ENCODE peak calls at places on chromosomes 1 and 21, in six cellular contexts. D, H, P, S, G and R are unnamed samples.
A peak's percentile ranks its signal among the peaks of the same experiment; 100 is the strongest.

GRCh38 chr1:153611024-153611352 is 1.9 kb downstream of the S100A16 start:
- DNase-seq in D (no peak), H (peak; percentile 48), P (no peak), S (no peak), G (no peak), R (no peak)

GRCh38 chr1:85581138-85581801 is 709 bp downstream of the CCN1 start:
- DNase-seq in D (peak; percentile 84), H (peak; percentile 94), P (peak; percentile 81), S (peak; percentile 70), G (no peak), R (no peak)

GRCh38 chr1:94248956-94249688 is 11.7 kb upstream of the ARHGAP29 start:
- DNase-seq in D (no peak), H (no peak), P (no peak), S (no peak), G (no peak), R (no peak)

GRCh38 chr1:58874757-58875755 is 91.2 kb upstream of the JUN start:
- DNase-seq in D (no peak), H (peak; percentile 67), P (no peak), S (peak; percentile 84), G (no peak), R (no peak)

GRCh38 chr1:242129103-242129502 is 130.2 kb upstream of the MAP1LC3C start:
- DNase-seq in D (no peak), H (peak; percentile 5), P (no peak), S (no peak), G (peak; percentile 31), R (peak; percentile 14)

GRCh38 chr21:46424062-46424591 is 34.6 kb upstream of the DIP2A start:
- DNase-seq in D (no peak), H (no peak), P (peak; percentile 45), S (no peak), G (no peak), R (peak; percentile 53)

GRCh38 chr1:99685516-99686180 is 39.7 kb downstream of the PALMD start:
- DNase-seq in D (peak; percentile 54), H (peak; percentile 98), P (peak; percentile 69), S (peak; percentile 95), G (peak; percentile 57), R (peak; percentile 47)

GRCh38 chr1:151828931-151829330 is 2.7 kb downstream of the RORC start:
- DNase-seq in D (no peak), H (no peak), P (peak; percentile 65), S (no peak), G (no peak), R (peak; percentile 65)

GRCh38 chr1:226104671-226105121 is 42.2 kb downstream of the H3-3A start:
- DNase-seq in D (no peak), H (no peak), P (no peak), S (no peak), G (no peak), R (no peak)

GRCh38 chr21:33950425-33951079 is 34.9 kb upstream of the ATP5PO start:
- DNase-seq in D (no peak), H (no peak), P (no peak), S (no peak), G (no peak), R (no peak)

GRCh38 chr1:245169391-245169790 is 14.6 kb downstream of the KIF26B start:
- DNase-seq in D (no peak), H (no peak), P (no peak), S (peak; percentile 36), G (no peak), R (no peak)

GRCh38 chr21:32565856-32566465 is 19.4 kb downstream of the TCP10L start:
- DNase-seq in D (no peak), H (peak; percentile 55), P (no peak), S (no peak), G (no peak), R (no peak)

GRCh38 chr1:98322966-98323365 is 338.6 kb upstream of the SNX7 start:
- DNase-seq in D (no peak), H (no peak), P (no peak), S (no peak), G (no peak), R (no peak)

GRCh38 chr1:170310931-170311330 is 165.2 kb downstream of the NTMT2 start:
- DNase-seq in D (no peak), H (no peak), P (no peak), S (no peak), G (no peak), R (no peak)

GRCh38 chr1:67557731-67558448 is 127.1 kb upstream of the GADD45A start:
- DNase-seq in D (no peak), H (no peak), P (no peak), S (no peak), G (no peak), R (no peak)

GRCh38 chr1:16208270-16208987 is 4.0 kb downstream of the ARHGEF19 start:
- DNase-seq in D (no peak), H (no peak), P (no peak), S (no peak), G (no peak), R (no peak)

GRCh38 chr21:32930673-32931072 is 95.1 kb upstream of the OLIG2 start:
- DNase-seq in D (no peak), H (peak; percentile 12), P (no peak), S (no peak), G (no peak), R (no peak)

GRCh38 chr1:14583788-14584187 is 14.7 kb upstream of the KAZN start:
- DNase-seq in D (no peak), H (no peak), P (no peak), S (no peak), G (no peak), R (no peak)

GRCh38 chr1:153506831-153507413 is 28.9 kb downstream of the S100A6 start:
- DNase-seq in D (peak; percentile 64), H (peak; percentile 98), P (peak; percentile 55), S (peak; percentile 96), G (no peak), R (no peak)

GRCh38 chr1:230112131-230112701 is 45.2 kb downstream of the GALNT2 start:
- DNase-seq in D (no peak), H (peak; percentile 43), P (no peak), S (no peak), G (no peak), R (no peak)

GRCh38 chr1:25257176-25257575 is 9.9 kb upstream of the RSRP1 start:
- DNase-seq in D (no peak), H (no peak), P (no peak), S (no peak), G (no peak), R (no peak)

GRCh38 chr1:31755197-31755611 is 8.9 kb downstream of the ADGRB2 start:
- DNase-seq in D (no peak), H (peak; percentile 31), P (no peak), S (no peak), G (no peak), R (no peak)

GRCh38 chr1:52055066-52055853 is at the start of gene TXNDC12:
- DNase-seq in D (peak; percentile 88), H (peak; percentile 94), P (peak; percentile 90), S (peak; percentile 88), G (peak; percentile 90), R (peak; percentile 89)

GRCh38 chr1:52055854-52056109 is 313 bp upstream of the BTF3L4 start:
- DNase-seq in D (no peak), H (no peak), P (no peak), S (no peak), G (no peak), R (no peak)

GRCh38 chr1:52054496-52055065 is 410 bp downstream of the TXNDC12 start:
- DNase-seq in D (no peak), H (no peak), P (no peak), S (no peak), G (no peak), R (no peak)

GRCh38 chr1:52056110-52056936 is at the start of gene BTF3L4:
- DNase-seq in D (peak; percentile 96), H (peak; percentile 91), P (peak; percentile 98), S (peak; percentile 96), G (peak; percentile 83), R (peak; percentile 92)

GRCh38 chr1:52053862-52054261 is 1.1 kb downstream of the TXNDC12 start:
- DNase-seq in D (no peak), H (no peak), P (no peak), S (no peak), G (no peak), R (no peak)
- H3K4me3 ChIP-seq in D (no peak overlapping the region), H (peak overlapping the region; percentile 91), P (peak overlapping the region; percentile 92), S (no peak overlapping the region), G (peak overlapping the region; percentile 96), R (peak overlapping the region; percentile 71)

GRCh38 chr1:78232630-78233029 is 186.9 kb downstream of the GIPC2 start:
- DNase-seq in D (no peak), H (no peak), P (no peak), S (no peak), G (no peak), R (no peak)

GRCh38 chr1:78231894-78232293 is 186.1 kb downstream of the GIPC2 start:
- DNase-seq in D (no peak), H (no peak), P (no peak), S (no peak), G (no peak), R (no peak)

GRCh38 chr1:78229344-78229743 is 183.6 kb downstream of the GIPC2 start:
- DNase-seq in D (no peak), H (peak; percentile 94), P (no peak), S (no peak), G (no peak), R (no peak)

GRCh38 chr1:78227705-78228260 is 182.0 kb downstream of the GIPC2 start:
- DNase-seq in D (no peak), H (peak; percentile 48), P (no peak), S (no peak), G (no peak), R (no peak)

DNA sequence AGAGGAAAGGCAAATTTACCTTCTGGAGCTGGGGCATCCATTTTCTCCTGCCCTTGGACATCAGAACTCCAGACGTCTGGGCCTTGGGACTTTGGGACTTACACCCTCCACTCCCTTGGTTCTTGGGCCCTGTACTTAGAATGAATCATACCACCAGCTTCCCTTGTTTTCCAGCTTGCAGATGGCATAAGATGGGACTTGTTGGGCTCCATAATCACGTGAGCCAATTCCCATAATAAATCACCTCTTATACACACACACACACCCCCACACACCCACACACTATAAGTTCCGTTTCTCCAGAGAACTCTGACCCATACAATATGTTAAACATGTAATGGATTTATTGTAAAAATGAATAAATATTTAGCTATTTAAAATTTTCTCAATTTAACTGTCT is 185.7 kb downstream of the GIPC2 start:
- DNase-seq in D (no peak), H (no peak), P (no peak), S (no peak), G (no peak), R (no peak)
- H3K4me3 ChIP-seq in D (no peak overlapping the region), H (no peak overlapping the region), P (peak overlapping the region; percentile 27), S (no peak overlapping the region), G (no peak overlapping the region), R (no peak overlapping the region)

GRCh38 chr1:33239487-33239886 is 16.8 kb upstream of the ZNF362 start:
- DNase-seq in D (no peak), H (no peak), P (no peak), S (no peak), G (no peak), R (no peak)
- H3K4me3 ChIP-seq in D (no peak overlapping the region), H (no peak overlapping the region), P (no peak overlapping the region), S (no peak overlapping the region), G (no peak overlapping the region), R (no peak overlapping the region)

GRCh38 chr21:42057861-42058437 is 13.2 kb upstream of the UMODL1 start:
- DNase-seq in D (peak; percentile 48), H (no peak), P (no peak), S (no peak), G (no peak), R (no peak)
- H3K4me3 ChIP-seq in D (no peak overlapping the region), H (no peak overlapping the region), P (no peak overlapping the region), S (no peak overlapping the region), G (no peak overlapping the region), R (no peak overlapping the region)